ENCODE peak calls at places on chromosomes 11 and 22, in six cellular contexts. W is H9, X is mucosa of gallbladder, D is non-pigmented ciliary epithelial cell, U is T-helper 1 cell, N is H7. Z is an unnamed sample.

GRCh38 chr22:17781319-17782031 is 7.2 kb upstream of the BID start:
- DNase-seq in W (no peak), X (no peak), D (peak), U (peak), N (no peak), Z (peak)

GRCh38 chr11:65859812-65860277 is 388 bp upstream of the MUS81 start:
- DNase-seq in W (no peak), X (no peak), D (no peak), U (no peak), N (no peak), Z (no peak)

GRCh38 chr11:9624448-9624847 is 39.4 kb upstream of the SWAP70 start:
- DNase-seq in W (no peak), X (no peak), D (no peak), U (no peak), N (no peak), Z (no peak)

GRCh38 chr11:57890521-57890920 is 128.9 kb downstream of the CTNND1 start:
- DNase-seq in W (no peak), X (no peak), D (no peak), U (no peak), N (no peak), Z (no peak)

GRCh38 chr11:3001496-3001895 is 9.4 kb upstream of the NAP1L4 start:
- DNase-seq in W (no peak), X (no peak), D (no peak), U (no peak), N (peak), Z (no peak)

GRCh38 chr22:36194971-36195370 is 6.6 kb downstream of the APOL4 start:
- DNase-seq in W (peak), X (peak), D (no peak), U (peak), N (peak), Z (no peak)

GRCh38 chr11:18347471-18348125 is 25.2 kb downstream of the GTF2H1 start:
- DNase-seq in W (no peak), X (no peak), D (peak), U (no peak), N (no peak), Z (no peak)

GRCh38 chr22:38027487-38027886 is 29.7 kb upstream of the PICK1 start:
- DNase-seq in W (no peak), X (no peak), D (no peak), U (no peak), N (peak), Z (no peak)

GRCh38 chr11:95477981-95478380 is 247.0 kb upstream of the SESN3 start:
- DNase-seq in W (no peak), X (no peak), D (no peak), U (no peak), N (no peak), Z (no peak)

GRCh38 chr11:34757026-34757451 is 136.1 kb downstream of the EHF start:
- DNase-seq in W (no peak), X (no peak), D (no peak), U (no peak), N (no peak), Z (no peak)

GRCh38 chr11:73327812-73328364 is 19.8 kb downstream of the ARHGEF17 start:
- DNase-seq in W (no peak), X (no peak), D (no peak), U (no peak), N (no peak), Z (no peak)

Z was measured in CD8-positive, alpha-beta memory T cell.